ENCODE peak calls at places on chromosome 21, in four cellular contexts. One of them, this sample, is unnamed.

GRCh38 chr21:38992737-38993136 is 187.0 kb downstream of the ETS2 start:
- DNase-seq in BE2C: no peak
- DNase-seq in mesenchymal stem cell: no peak
- DNase-seq in prostate gland: no peak
- DNase-seq in this sample: no peak

GRCh38 chr21:34695434-34695833 is 26.6 kb downstream of the CLIC6 start:
- DNase-seq in BE2C: no peak
- DNase-seq in mesenchymal stem cell: peak; percentile 20
- DNase-seq in prostate gland: no peak
- DNase-seq in this sample: no peak

GRCh38 chr21:15436031-15436430 is 293.8 kb upstream of the USP25 start:
- DNase-seq in BE2C: no peak
- DNase-seq in mesenchymal stem cell: no peak
- DNase-seq in prostate gland: peak; percentile 10
- DNase-seq in this sample: no peak

GRCh38 chr21:33403128-33403785 is at the start of gene IFNGR2:
- DNase-seq in BE2C: peak; percentile 43
- DNase-seq in mesenchymal stem cell: peak; percentile 46
- DNase-seq in prostate gland: no peak
- DNase-seq in this sample: peak; percentile 24

GRCh38 chr21:39051561-39051949 is 131.7 kb downstream of the PSMG1 start:
- DNase-seq in BE2C: no peak
- DNase-seq in mesenchymal stem cell: peak; percentile 16
- DNase-seq in prostate gland: no peak
- DNase-seq in this sample: peak; percentile 92

GRCh38 chr21:35303085-35303484 is 254.0 kb upstream of the RUNX1 start:
- DNase-seq in BE2C: no peak
- DNase-seq in mesenchymal stem cell: peak; percentile 48
- DNase-seq in prostate gland: no peak
- DNase-seq in this sample: peak; percentile 95

GRCh38 chr21:29084372-29084771 is 10.9 kb upstream of the CCT8 start:
- DNase-seq in BE2C: no peak
- DNase-seq in mesenchymal stem cell: no peak
- DNase-seq in prostate gland: no peak
- DNase-seq in this sample: no peak

GRCh38 chr21:35988396-35989140 is 71.8 kb downstream of the SETD4 start:
- DNase-seq in BE2C: no peak
- DNase-seq in mesenchymal stem cell: no peak
- DNase-seq in prostate gland: no peak
- DNase-seq in this sample: no peak

GRCh38 chr21:34018910-34019309 is 54.5 kb upstream of the MRPS6 start:
- DNase-seq in BE2C: no peak
- DNase-seq in mesenchymal stem cell: no peak
- DNase-seq in prostate gland: no peak
- DNase-seq in this sample: no peak

GRCh38 chr21:45994086-45994661 is 12.6 kb downstream of the COL6A1 start:
- DNase-seq in BE2C: peak; percentile 8
- DNase-seq in mesenchymal stem cell: no peak
- DNase-seq in prostate gland: no peak
- DNase-seq in this sample: no peak

GRCh38 chr21:29405503-29406122 is 106.9 kb downstream of the BACH1 start:
- DNase-seq in BE2C: no peak
- DNase-seq in mesenchymal stem cell: no peak
- DNase-seq in prostate gland: no peak
- DNase-seq in this sample: no peak

GRCh38 chr21:34524671-34525601 is 12.9 kb upstream of the KCNE1 start:
- DNase-seq in BE2C: no peak
- DNase-seq in mesenchymal stem cell: peak; percentile 74
- DNase-seq in prostate gland: no peak
- DNase-seq in this sample: peak; percentile 73

GRCh38 chr21:15751561-15751960 is 21.8 kb downstream of the USP25 start:
- DNase-seq in BE2C: no peak
- DNase-seq in mesenchymal stem cell: no peak
- DNase-seq in prostate gland: no peak
- DNase-seq in this sample: no peak

GRCh38 chr21:35324372-35325220 is 275.5 kb upstream of the RUNX1 start:
- DNase-seq in BE2C: no peak
- DNase-seq in mesenchymal stem cell: peak; percentile 88
- DNase-seq in prostate gland: peak; percentile 28
- DNase-seq in this sample: peak; percentile 39

GRCh38 chr21:38159355-38159754 is 97.4 kb upstream of the KCNJ15 start:
- DNase-seq in BE2C: peak; percentile 24
- DNase-seq in mesenchymal stem cell: peak; percentile 75
- DNase-seq in prostate gland: peak; percentile 57
- DNase-seq in this sample: peak; percentile 52

GRCh38 chr21:33348728-33349127 is 24.0 kb downstream of the IFNAR1 start:
- DNase-seq in BE2C: no peak
- DNase-seq in mesenchymal stem cell: no peak
- DNase-seq in prostate gland: no peak
- DNase-seq in this sample: no peak

GRCh38 chr21:15679630-15680029 is 50.2 kb upstream of the USP25 start:
- DNase-seq in BE2C: no peak
- DNase-seq in mesenchymal stem cell: no peak
- DNase-seq in prostate gland: no peak
- DNase-seq in this sample: no peak

GRCh38 chr21:37225440-37225839 is 41.7 kb downstream of the VPS26C start:
- DNase-seq in BE2C: no peak
- DNase-seq in mesenchymal stem cell: no peak
- DNase-seq in prostate gland: no peak
- DNase-seq in this sample: no peak

GRCh38 chr21:27571706-27572105 is 604.8 kb upstream of the ADAMTS5 start:
- DNase-seq in BE2C: no peak
- DNase-seq in mesenchymal stem cell: peak; percentile 64
- DNase-seq in prostate gland: no peak
- DNase-seq in this sample: peak; percentile 93

GRCh38 chr21:42671778-42672593 is 18.6 kb downstream of the PDE9A start:
- DNase-seq in BE2C: no peak
- DNase-seq in mesenchymal stem cell: peak; percentile 22
- DNase-seq in prostate gland: peak; percentile 81
- DNase-seq in this sample: peak; percentile 35

GRCh38 chr21:19999369-20000272 is 998.6 kb upstream of the NCAM2 start:
- DNase-seq in BE2C: peak; percentile 44
- DNase-seq in mesenchymal stem cell: peak; percentile 68
- DNase-seq in prostate gland: no peak
- DNase-seq in this sample: no peak

GRCh38 chr21:34885636-34886553 is 163.2 kb downstream of the RUNX1 start:
- DNase-seq in BE2C: no peak
- DNase-seq in mesenchymal stem cell: peak; percentile 45
- DNase-seq in prostate gland: no peak
- DNase-seq in this sample: no peak

GRCh38 chr21:37582613-37583012 is 216.0 kb downstream of the DYRK1A start:
- DNase-seq in BE2C: peak; percentile 56
- DNase-seq in mesenchymal stem cell: peak; percentile 75
- DNase-seq in prostate gland: peak; percentile 12
- DNase-seq in this sample: peak; percentile 32

GRCh38 chr21:19986396-19986795 is 1011.8 kb upstream of the NCAM2 start:
- DNase-seq in BE2C: no peak
- DNase-seq in mesenchymal stem cell: no peak
- DNase-seq in prostate gland: no peak
- DNase-seq in this sample: no peak

GRCh38 chr21:34528131-34528561 is 16.1 kb upstream of the KCNE1 start:
- DNase-seq in BE2C: no peak
- DNase-seq in mesenchymal stem cell: no peak
- DNase-seq in prostate gland: no peak
- DNase-seq in this sample: no peak

GRCh38 chr21:15063821-15064575 is 802 bp downstream of the NRIP1 start:
- DNase-seq in BE2C: peak; percentile 62
- DNase-seq in mesenchymal stem cell: peak; percentile 58
- DNase-seq in prostate gland: peak; percentile 34
- DNase-seq in this sample: peak; percentile 49

GRCh38 chr21:36422279-36423098 is 37.3 kb downstream of the CHAF1B start:
- DNase-seq in BE2C: peak; percentile 80
- DNase-seq in mesenchymal stem cell: peak; percentile 58
- DNase-seq in prostate gland: peak; percentile 51
- DNase-seq in this sample: peak; percentile 44

GRCh38 chr21:34690041-34690792 is 21.4 kb downstream of the CLIC6 start:
- DNase-seq in BE2C: no peak
- DNase-seq in mesenchymal stem cell: no peak
- DNase-seq in prostate gland: no peak
- DNase-seq in this sample: peak; percentile 49

GRCh38 chr21:28752131-28752530 is 240.5 kb downstream of the LTN1 start:
- DNase-seq in BE2C: no peak
- DNase-seq in mesenchymal stem cell: no peak
- DNase-seq in prostate gland: no peak
- DNase-seq in this sample: no peak

GRCh38 chr21:27213328-27213727 is 246.4 kb upstream of the ADAMTS5 start:
- DNase-seq in BE2C: no peak
- DNase-seq in mesenchymal stem cell: peak; percentile 15
- DNase-seq in prostate gland: no peak
- DNase-seq in this sample: no peak

GRCh38 chr21:37356710-37357109 is 9.9 kb upstream of the DYRK1A start:
- DNase-seq in BE2C: no peak
- DNase-seq in mesenchymal stem cell: no peak
- DNase-seq in prostate gland: no peak
- DNase-seq in this sample: peak; percentile 53

GRCh38 chr21:37907076-37907475 is 9.2 kb downstream of the KCNJ6 start:
- DNase-seq in BE2C: no peak
- DNase-seq in mesenchymal stem cell: no peak
- DNase-seq in prostate gland: no peak
- DNase-seq in this sample: peak; percentile 8

GRCh38 chr21:33856893-33857527 is 58.6 kb downstream of the ATP5PO start:
- DNase-seq in BE2C: no peak
- DNase-seq in mesenchymal stem cell: no peak
- DNase-seq in prostate gland: no peak
- DNase-seq in this sample: no peak

GRCh38 chr21:44379991-44380865 is 26.8 kb downstream of the TRPM2 start:
- DNase-seq in BE2C: no peak
- DNase-seq in mesenchymal stem cell: no peak
- DNase-seq in prostate gland: no peak
- DNase-seq in this sample: no peak

GRCh38 chr21:44378646-44379581 is 25.5 kb downstream of the TRPM2 start:
- DNase-seq in BE2C: no peak
- DNase-seq in mesenchymal stem cell: no peak
- DNase-seq in prostate gland: no peak
- DNase-seq in this sample: no peak

GRCh38 chr21:44381874-44382273 is 28.5 kb downstream of the TRPM2 start:
- DNase-seq in BE2C: no peak
- DNase-seq in mesenchymal stem cell: no peak
- DNase-seq in prostate gland: no peak
- DNase-seq in this sample: no peak

GRCh38 chr21:44382536-44382935 is 29.1 kb downstream of the TRPM2 start:
- DNase-seq in BE2C: no peak
- DNase-seq in mesenchymal stem cell: no peak
- DNase-seq in prostate gland: no peak
- DNase-seq in this sample: no peak

DNA sequence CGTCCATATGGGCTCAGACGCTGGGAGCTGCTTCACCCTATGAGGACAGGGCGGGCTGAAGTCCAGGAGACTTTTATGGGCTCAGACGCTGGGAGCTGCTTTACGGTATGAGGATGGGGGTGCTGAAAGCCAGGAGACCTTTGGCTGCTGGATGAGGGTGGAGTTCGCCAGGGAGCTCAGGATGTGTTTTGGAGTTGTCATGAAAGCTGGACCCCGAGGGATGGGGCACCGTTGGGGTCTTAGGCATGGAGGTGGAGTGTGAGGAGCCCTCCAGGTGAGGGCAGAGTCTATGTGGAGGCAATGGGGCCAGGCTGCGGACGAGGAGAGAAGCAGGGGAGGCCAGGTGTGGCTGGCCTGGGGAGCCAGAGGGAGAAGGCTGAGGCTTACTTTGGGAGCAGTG is 27.5 kb downstream of the TRPM2 start:
- DNase-seq in BE2C: no peak
- DNase-seq in mesenchymal stem cell: no peak
- DNase-seq in prostate gland: no peak
- DNase-seq in this sample: no peak
- H3K36me3 ChIP-seq in BE2C: no peaks in the 10 kb centered on the region
- H3K36me3 ChIP-seq in mesenchymal stem cell: no peaks in the 10 kb centered on the region
- H3K36me3 ChIP-seq in prostate gland: no peaks in the 10 kb centered on the region
- H3K36me3 ChIP-seq in this sample: no peaks in the 10 kb centered on the region

GRCh38 chr21:24110846-24111245 is 1496.4 kb downstream of the MRPL39 start:
- DNase-seq in BE2C: no peak
- DNase-seq in mesenchymal stem cell: no peak
- DNase-seq in prostate gland: no peak
- DNase-seq in this sample: no peak
- H3K36me3 ChIP-seq in BE2C: no peaks in the 10 kb centered on the region
- H3K36me3 ChIP-seq in mesenchymal stem cell: no peaks in the 10 kb centered on the region
- H3K36me3 ChIP-seq in prostate gland: no peaks in the 10 kb centered on the region
- H3K36me3 ChIP-seq in this sample: no peaks in the 10 kb centered on the region

GRCh38 chr21:44949161-44950015 is 9.6 kb downstream of the SLX9 start:
- DNase-seq in BE2C: peak; percentile 90
- DNase-seq in mesenchymal stem cell: peak; percentile 72
- DNase-seq in prostate gland: peak; percentile 84
- DNase-seq in this sample: peak; percentile 70

GRCh38 chr21:44948426-44949120 is 8.7 kb downstream of the SLX9 start:
- DNase-seq in BE2C: peak; percentile 4
- DNase-seq in mesenchymal stem cell: no peak
- DNase-seq in prostate gland: no peak
- DNase-seq in this sample: no peak

GRCh38 chr21:44947930-44948331 is 8.1 kb downstream of the SLX9 start:
- DNase-seq in BE2C: peak; percentile 13
- DNase-seq in mesenchymal stem cell: no peak
- DNase-seq in prostate gland: no peak
- DNase-seq in this sample: no peak

GRCh38 chr21:44946254-44947041 is 6.6 kb downstream of the SLX9 start:
- DNase-seq in BE2C: peak; percentile 4
- DNase-seq in mesenchymal stem cell: no peak
- DNase-seq in prostate gland: no peak
- DNase-seq in this sample: no peak

GRCh38 chr21:44947111-44947929 is 7.5 kb downstream of the SLX9 start:
- DNase-seq in BE2C: peak; percentile 6
- DNase-seq in mesenchymal stem cell: no peak
- DNase-seq in prostate gland: no peak
- DNase-seq in this sample: no peak
- H3K36me3 ChIP-seq in BE2C: peaks cover 60% of the 10 kb centered on the region
- H3K36me3 ChIP-seq in mesenchymal stem cell: peaks cover 28% of the 10 kb centered on the region
- H3K36me3 ChIP-seq in prostate gland: no peaks in the 10 kb centered on the region
- H3K36me3 ChIP-seq in this sample: peaks cover 7% of the 10 kb centered on the region

GRCh38 chr21:32322103-32322502 is 23.4 kb downstream of the MRAP start:
- DNase-seq in BE2C: no peak
- DNase-seq in mesenchymal stem cell: no peak
- DNase-seq in prostate gland: no peak
- DNase-seq in this sample: no peak

GRCh38 chr21:32320059-32320458 is 21.4 kb downstream of the MRAP start:
- DNase-seq in BE2C: no peak
- DNase-seq in mesenchymal stem cell: no peak
- DNase-seq in prostate gland: no peak
- DNase-seq in this sample: no peak

GRCh38 chr21:32320726-32321125 is 22.1 kb downstream of the MRAP start:
- DNase-seq in BE2C: peak; percentile 37
- DNase-seq in mesenchymal stem cell: no peak
- DNase-seq in prostate gland: no peak
- DNase-seq in this sample: no peak

GRCh38 chr21:32322676-32323075 is 24.0 kb downstream of the MRAP start:
- DNase-seq in BE2C: no peak
- DNase-seq in mesenchymal stem cell: no peak
- DNase-seq in prostate gland: no peak
- DNase-seq in this sample: no peak

GRCh38 chr21:32321480-32321879 is 22.8 kb downstream of the MRAP start:
- DNase-seq in BE2C: no peak
- DNase-seq in mesenchymal stem cell: no peak
- DNase-seq in prostate gland: no peak
- DNase-seq in this sample: no peak
- H3K36me3 ChIP-seq in BE2C: peaks cover 98% of the 10 kb centered on the region
- H3K36me3 ChIP-seq in mesenchymal stem cell: peaks cover 100% of the 10 kb centered on the region
- H3K36me3 ChIP-seq in prostate gland: peaks cover 37% of the 10 kb centered on the region
- H3K36me3 ChIP-seq in this sample: peaks cover 54% of the 10 kb centered on the region

This sample was measured in mammary epithelial cell.